ENCODE peak calls at places on chromosome 21, in seven cellular contexts. X is IMR-90, V is heart left ventricle, T is H54, B is NB4, E is HCT116, G is testis. K is an unnamed sample.

GRCh38 chr21:27586326-27586725 is 619.4 kb upstream of the ADAMTS5 start:
- DNase-seq in B (no peak), T (no peak), E (no peak), V (no peak), G (no peak), X (no peak), K (no peak)

GRCh38 chr21:29092102-29092959 is 18.9 kb upstream of the CCT8 start:
- DNase-seq in E (no peak), V (no peak), B (no peak), T (no peak), X (peak), G (no peak), K (no peak)

GRCh38 chr21:26918318-26919065 is 48.4 kb downstream of the ADAMTS5 start:
- DNase-seq in G (no peak), B (no peak), T (peak), V (no peak), X (peak), E (no peak), K (no peak)

GRCh38 chr21:43768868-43769167 is 7.3 kb downstream of the CSTB start:
- DNase-seq in X (no peak), B (no peak), T (no peak), E (no peak), V (no peak), G (no peak), K (no peak)

GRCh38 chr21:41071410-41071809 is 96.5 kb upstream of the BACE2 start:
- DNase-seq in V (no peak), T (no peak), E (no peak), G (peak), B (peak), X (no peak), K (no peak)

GRCh38 chr21:17646790-17647189 is 34.1 kb upstream of the BTG3 start:
- DNase-seq in V (no peak), E (no peak), G (no peak), X (no peak), B (no peak), T (no peak), K (no peak)

GRCh38 chr21:33685613-33686197 is 43.4 kb downstream of the ITSN1 start:
- DNase-seq in B (no peak), X (peak), G (no peak), V (no peak), E (no peak), T (no peak), K (no peak)

GRCh38 chr21:36985761-36986594 is 19.5 kb upstream of the HLCS start:
- DNase-seq in B (no peak), E (no peak), T (no peak), X (no peak), G (no peak), V (no peak), K (no peak)

GRCh38 chr21:26719750-26720149 is 125.5 kb downstream of the ADAMTS1 start:
- DNase-seq in E (no peak), V (peak), B (no peak), G (no peak), T (no peak), X (no peak), K (no peak)

GRCh38 chr21:41366522-41367151 is 4.8 kb downstream of the MX2 start:
- DNase-seq in V (no peak), X (peak), T (peak), B (peak), E (no peak), G (no peak), K (peak)

GRCh38 chr21:37164742-37165141 is 91.7 kb downstream of the TTC3 start:
- DNase-seq in V (no peak), G (no peak), T (no peak), B (peak), X (no peak), E (no peak), K (no peak)

GRCh38 chr21:16004523-16004922 is 274.7 kb downstream of the USP25 start:
- DNase-seq in T (no peak), V (no peak), G (no peak), X (no peak), B (no peak), E (no peak), K (no peak)

GRCh38 chr21:17848228-17848627 is 29.1 kb upstream of the C21orf91 start:
- DNase-seq in T (peak), V (peak), X (peak), G (peak), B (no peak), E (no peak), K (no peak)

GRCh38 chr21:21232320-21232719 is 234.1 kb downstream of the NCAM2 start:
- DNase-seq in E (no peak), X (peak), T (no peak), V (no peak), B (peak), G (peak), K (no peak)

GRCh38 chr21:18164933-18165332 is 79.7 kb upstream of the CHODL start:
- DNase-seq in T (no peak), V (no peak), E (no peak), B (peak), G (peak), X (no peak), K (no peak)

GRCh38 chr21:27839512-27840115 is 872.7 kb upstream of the ADAMTS5 start:
- DNase-seq in X (no peak), E (no peak), B (no peak), T (no peak), V (no peak), G (no peak), K (no peak)

GRCh38 chr21:17371470-17371869 is 141.4 kb upstream of the CXADR start:
- DNase-seq in V (no peak), B (no peak), X (peak), T (peak), E (no peak), G (no peak), K (no peak)

GRCh38 chr21:37367301-37367757 is 756 bp downstream of the DYRK1A start:
- DNase-seq in B (no peak), G (no peak), X (no peak), V (no peak), E (no peak), T (no peak), K (peak)

GRCh38 chr21:36330904-36331303 is 10.9 kb downstream of the MORC3 start:
- DNase-seq in G (peak), E (peak), X (peak), V (no peak), B (peak), T (no peak), K (no peak)

GRCh38 chr21:21714396-21714795 is 716.2 kb downstream of the NCAM2 start:
- DNase-seq in E (no peak), X (peak), T (no peak), G (no peak), V (no peak), B (no peak), K (no peak)

GRCh38 chr21:31557421-31557955 is 102.0 kb upstream of the SOD1 start:
- DNase-seq in X (no peak), B (no peak), E (no peak), G (peak), V (no peak), T (no peak), K (peak)

GRCh38 chr21:35206141-35207125 is 157.3 kb upstream of the RUNX1 start:
- DNase-seq in B (no peak), E (no peak), V (no peak), G (no peak), T (peak), X (peak), K (no peak)

GRCh38 chr21:34969431-34970036 is 79.6 kb downstream of the RUNX1 start:
- DNase-seq in X (no peak), B (no peak), V (no peak), T (no peak), E (no peak), G (no peak), K (no peak)

GRCh38 chr21:32132911-32133310 is 145.9 kb downstream of the MIS18A start:
- DNase-seq in T (no peak), V (no peak), G (no peak), E (no peak), X (no peak), B (no peak), K (no peak)

GRCh38 chr21:36499578-36500471 is 19.9 kb upstream of the CLDN14 start:
- DNase-seq in V (no peak), E (no peak), X (no peak), G (no peak), T (no peak), B (no peak), K (no peak)

DNA sequence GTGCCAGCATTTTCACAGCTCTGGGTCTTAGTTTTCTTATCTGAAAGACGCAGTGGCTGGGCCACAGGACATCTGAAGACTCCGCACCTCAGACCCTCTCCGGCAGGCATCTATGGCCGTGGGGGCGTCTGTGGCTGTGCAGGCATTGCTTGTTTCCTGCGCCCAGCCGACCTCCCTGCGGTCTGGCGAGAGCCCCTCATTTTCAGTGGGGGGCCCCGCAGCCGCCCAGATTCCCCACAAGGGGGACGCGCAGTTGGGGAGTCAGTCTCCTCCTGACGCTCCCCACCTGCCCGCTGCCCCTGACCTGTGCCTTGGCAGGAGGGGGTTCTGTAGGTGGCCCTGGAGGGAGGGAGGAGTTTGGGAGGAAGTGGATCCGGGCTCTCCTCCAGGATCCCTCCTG is 3.5 kb upstream of the TFF1 start:
- DNase-seq in X (no peak), E (no peak), B (no peak), G (no peak), T (no peak), V (no peak), K (no peak)
- TF ChIP-seq POLR2A in X (no peak), E (no peak), B (no peak), G (no peak), T (no peak), V (no peak), K (no peak)

DNA sequence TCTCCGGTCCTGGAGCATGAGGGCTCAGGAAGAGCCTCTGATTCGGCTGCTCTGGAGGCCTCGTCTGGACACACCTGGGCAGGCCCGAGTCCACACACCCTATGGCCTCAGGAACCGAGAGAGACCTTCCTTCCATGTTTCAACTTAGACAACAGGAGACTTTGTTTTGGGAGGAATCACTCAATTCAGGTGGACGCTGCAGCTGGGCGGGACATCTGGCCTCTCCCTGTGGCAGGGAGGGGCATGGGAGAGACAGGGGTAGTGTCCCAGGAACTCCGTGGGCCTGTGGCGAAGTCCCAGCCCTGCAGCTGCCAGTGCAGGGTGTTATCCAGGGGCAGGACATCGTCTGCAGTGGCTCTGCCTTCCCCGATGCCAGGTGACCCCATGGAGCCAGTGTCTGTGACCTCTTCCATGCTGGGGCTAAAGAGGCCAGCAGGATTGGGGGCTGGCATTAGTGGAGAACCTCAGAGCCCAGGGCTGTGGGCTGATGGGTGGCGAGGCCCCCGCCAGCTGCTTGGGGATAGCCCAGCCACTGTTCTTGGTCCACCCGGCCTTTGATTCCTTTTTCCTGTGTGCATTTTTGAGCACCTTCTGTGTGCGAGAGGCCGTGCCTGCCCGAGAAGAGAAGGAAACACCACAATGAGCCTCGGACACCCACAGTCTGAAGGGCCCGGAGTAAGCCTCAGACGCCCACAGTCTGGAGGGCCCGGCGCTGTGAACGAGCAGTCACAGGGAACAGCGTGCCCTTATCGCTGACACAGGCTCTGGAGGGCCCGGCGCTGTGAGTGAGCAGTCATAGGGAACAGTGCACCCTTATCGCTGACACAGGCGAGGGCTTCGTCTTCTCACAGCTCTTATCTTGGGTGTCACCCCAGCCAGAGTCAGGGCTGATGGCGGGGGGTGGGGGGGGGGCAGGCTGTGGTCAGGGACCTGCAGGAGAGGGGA is 6.2 kb downstream of the COL18A1 start:
- DNase-seq in T (no peak), E (no peak), B (no peak), V (peak), G (peak), X (no peak), K (peak)
- TF ChIP-seq POLR2A in T (no peak), E (no peak), B (no peak), V (no peak), G (no peak), X (no peak), K (no peak)

GRCh38 chr21:44810829-44811228 is 7.0 kb downstream of the SUMO3 start:
- DNase-seq in E (no peak), X (no peak), T (no peak), B (no peak), G (no peak), V (no peak), K (no peak)
- TF ChIP-seq POLR2A in E (no peak), X (no peak), T (no peak), B (no peak), G (no peak), V (no peak), K (no peak)

DNA sequence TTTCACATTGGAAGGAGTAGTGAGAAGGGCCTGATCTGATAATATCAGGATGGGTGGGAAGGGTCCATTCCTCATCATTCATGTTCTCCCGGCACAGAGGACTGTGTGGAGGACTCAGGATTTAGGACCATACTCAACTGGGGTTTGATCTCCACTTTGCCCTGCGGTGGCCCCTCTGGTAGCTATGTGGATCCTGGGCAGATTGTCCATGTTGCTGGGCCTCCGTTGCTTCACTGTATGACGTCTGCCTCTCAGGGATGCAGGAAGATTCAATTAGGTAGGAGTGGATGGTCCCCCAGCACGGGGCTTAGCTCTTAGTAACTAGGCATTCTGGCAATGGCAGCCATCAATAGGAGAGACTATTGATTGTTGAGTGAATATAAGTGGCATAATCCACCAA is 2.3 kb downstream of the ETS2 start:
- DNase-seq in X (peak), V (no peak), G (no peak), E (no peak), T (no peak), B (no peak), K (no peak)
- TF ChIP-seq POLR2A in X (peak), V (no peak), G (no peak), E (no peak), T (no peak), B (no peak), K (no peak)

GRCh38 chr21:40049959-40050290 is 182.7 kb downstream of the PCP4 start:
- DNase-seq in B (no peak), E (no peak), X (no peak), V (no peak), T (no peak), G (no peak), K (no peak)
- TF ChIP-seq POLR2A in B (no peak), E (no peak), X (no peak), V (no peak), T (no peak), G (no peak), K (no peak)

GRCh38 chr21:25508364-25508763 is 98.9 kb downstream of the MRPL39 start:
- DNase-seq in V (no peak), T (no peak), B (no peak), G (peak), E (no peak), X (peak), K (no peak)
- TF ChIP-seq POLR2A in V (no peak), T (no peak), B (no peak), G (no peak), E (no peak), X (no peak), K (no peak)

GRCh38 chr21:45454081-45454923 is 49.3 kb downstream of the COL18A1 start:
- DNase-seq in X (no peak), E (no peak), G (no peak), T (no peak), B (no peak), V (no peak), K (peak)

GRCh38 chr21:45456014-45456835 is 51.3 kb downstream of the COL18A1 start:
- DNase-seq in V (no peak), T (no peak), E (no peak), G (no peak), X (no peak), B (no peak), K (peak)

GRCh38 chr21:45454924-45455315 is 50.0 kb downstream of the COL18A1 start:
- DNase-seq in V (no peak), E (no peak), X (no peak), T (no peak), B (no peak), G (no peak), K (no peak)

GRCh38 chr21:45456836-45457160 is 51.8 kb downstream of the COL18A1 start:
- DNase-seq in V (no peak), X (no peak), T (no peak), E (no peak), B (no peak), G (no peak), K (peak)

GRCh38 chr21:45455321-45456013 is 50.5 kb downstream of the COL18A1 start:
- DNase-seq in E (no peak), G (no peak), V (no peak), B (peak), X (peak), T (no peak), K (peak)
- TF ChIP-seq POLR2A in E (no peak), G (no peak), V (no peak), B (no peak), X (no peak), T (peak), K (no peak)

GRCh38 chr21:38667466-38667865 is 138.3 kb upstream of the ETS2 start:
- DNase-seq in T (no peak), E (no peak), G (no peak), B (no peak), X (no peak), V (no peak), K (no peak)

GRCh38 chr21:38669186-38669585 is 136.5 kb upstream of the ETS2 start:
- DNase-seq in X (peak), G (no peak), B (peak), T (no peak), E (no peak), V (no peak), K (no peak)

GRCh38 chr21:38668501-38668900 is 137.2 kb upstream of the ETS2 start:
- DNase-seq in V (no peak), B (no peak), E (no peak), X (no peak), T (no peak), G (no peak), K (no peak)

GRCh38 chr21:38664821-38665220 is 140.9 kb upstream of the ETS2 start:
- DNase-seq in V (no peak), G (no peak), T (no peak), B (peak), X (no peak), E (no peak), K (no peak)

DNA sequence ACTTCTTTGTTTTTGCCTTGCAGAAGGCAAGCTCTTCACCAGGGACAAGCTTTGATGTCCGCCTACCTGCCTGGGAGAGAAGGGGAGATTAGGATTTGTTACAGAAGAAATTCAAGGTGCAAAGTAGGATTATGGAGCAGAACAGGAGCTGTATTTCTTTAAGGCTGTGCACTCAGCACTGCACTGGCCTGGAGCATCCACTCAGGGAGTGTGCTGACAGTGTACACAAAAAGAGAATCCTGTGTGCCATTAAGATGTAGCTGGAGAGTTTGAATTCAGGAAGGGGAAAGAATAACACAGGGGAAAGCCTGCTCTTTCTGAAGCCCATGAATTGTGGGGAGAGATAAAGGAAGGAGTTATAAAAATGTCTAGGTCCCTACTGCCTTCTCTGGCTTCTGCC is 137.7 kb upstream of the ETS2 start:
- DNase-seq in T (no peak), X (no peak), B (no peak), E (no peak), V (no peak), G (no peak), K (no peak)
- TF ChIP-seq POLR2A in T (no peak), X (no peak), B (no peak), E (no peak), V (no peak), G (no peak), K (no peak)

GRCh38 chr21:46458315-46459023 is at the start of gene DIP2A:
- DNase-seq in E (peak), G (peak), B (peak), X (peak), V (peak), T (peak), K (peak)

GRCh38 chr21:46459024-46459355 is 299 bp downstream of the DIP2A start:
- DNase-seq in B (no peak), G (no peak), X (no peak), E (no peak), V (no peak), T (no peak), K (no peak)

GRCh38 chr21:46459356-46460112 is 843 bp downstream of the DIP2A start:
- DNase-seq in T (no peak), X (peak), V (peak), B (peak), E (no peak), G (peak), K (peak)

GRCh38 chr21:46456750-46457149 is 1.9 kb upstream of the DIP2A start:
- DNase-seq in X (no peak), G (no peak), B (no peak), E (no peak), V (no peak), T (no peak), K (no peak)

GRCh38 chr21:46457801-46458314 is 833 bp upstream of the DIP2A start:
- DNase-seq in X (peak), E (peak), G (peak), V (peak), T (peak), B (peak), K (no peak)
- TF ChIP-seq POLR2A in X (no peak), E (no peak), G (no peak), V (no peak), T (no peak), B (no peak), K (no peak)

K was measured in spleen.